ENCODE peak calls at places on chromosome X, in ten cellular contexts. K is GM04503; S is activated CD4-positive, alpha-beta T cell treated with anti-CD3 and anti-CD28 coated beads for 24 hours; O is sciatic nerve; F is suprapubic skin; W is islet precursor cell; C is pancreas; V is NCI-H345; M is H4; T is stimulated activated CD8-positive, alpha-beta memory T cell treated with anti-CD3 and anti-CD28 coated beads, Interleukin-12 subunit alpha, Interleukin-12 subunit beta, amount 100 ng/mL, for 4 hours. R is an unnamed sample.

GRCh38 chrX:76127341-76127740 is 45.5 kb upstream of the PBDC1 start:
- DNase-seq in K (no peak), S (no peak), O (no peak), F (no peak), W (no peak), C (no peak), V (no peak), M (no peak), T (no peak), R (peak)

GRCh38 chrX:110163488-110163887 is 154.4 kb downstream of the AMMECR1 start:
- DNase-seq in K (no peak), S (no peak), O (no peak), F (no peak), W (no peak), C (no peak), V (no peak), M (no peak), T (no peak), R (no peak)

GRCh38 chrX:72128881-72129280 is 2.8 kb downstream of the RTL5 start:
- DNase-seq in K (no peak), S (no peak), O (no peak), F (no peak), W (peak), C (no peak), V (peak), M (peak), T (no peak), R (peak)

GRCh38 chrX:19810370-19810769 is 77.0 kb downstream of the SH3KBP1 start:
- DNase-seq in K (no peak), S (no peak), O (no peak), F (no peak), W (no peak), C (no peak), V (no peak), M (no peak), T (no peak), R (no peak)

GRCh38 chrX:153738056-153738605 is 13.5 kb downstream of the ABCD1 start:
- DNase-seq in K (no peak), S (no peak), O (no peak), F (no peak), W (no peak), C (no peak), V (no peak), M (no peak), T (no peak), R (no peak)

GRCh38 chrX:22220941-22221340 is 51.8 kb upstream of the CBLL2 start:
- DNase-seq in K (peak), S (no peak), O (no peak), F (no peak), W (peak), C (no peak), V (no peak), M (no peak), T (no peak), R (peak)

GRCh38 chrX:120366794-120367193 is 4.9 kb downstream of the ATP1B4 start:
- DNase-seq in K (no peak), S (no peak), O (no peak), F (no peak), W (no peak), C (no peak), V (no peak), M (no peak), T (no peak), R (no peak)

GRCh38 chrX:2516612-2517011 is 15.8 kb upstream of the DHRSX start:
- DNase-seq in K (no peak), S (no peak), O (no peak), F (no peak), W (no peak), C (no peak), V (no peak), M (no peak), T (no peak), R (no peak)

GRCh38 chrX:28920141-28920540 is 332.9 kb downstream of the IL1RAPL1 start:
- DNase-seq in K (no peak), S (no peak), O (no peak), F (no peak), W (no peak), C (no peak), V (peak), M (no peak), T (no peak), R (no peak)

GRCh38 chrX:16931371-16931770 is 15.1 kb upstream of the REPS2 start:
- DNase-seq in K (no peak), S (no peak), O (no peak), F (no peak), W (no peak), C (no peak), V (no peak), M (no peak), T (no peak), R (peak)

GRCh38 chrX:20653070-20653469 is 386.4 kb upstream of the RPS6KA3 start:
- DNase-seq in K (no peak), S (no peak), O (no peak), F (no peak), W (no peak), C (no peak), V (no peak), M (no peak), T (no peak), R (no peak)

GRCh38 chrX:14027511-14028019 is 2.1 kb downstream of the GEMIN8 start:
- DNase-seq in K (peak), S (no peak), O (no peak), F (no peak), W (no peak), C (no peak), V (no peak), M (peak), T (no peak), R (no peak)

GRCh38 chrX:107374831-107375230 is 74.6 kb upstream of the FRMPD3 start:
- DNase-seq in K (no peak), S (no peak), O (no peak), F (no peak), W (no peak), C (no peak), V (no peak), M (no peak), T (no peak), R (no peak)

GRCh38 chrX:38627683-38628082 is 66.3 kb downstream of the TSPAN7 start:
- DNase-seq in K (no peak), S (peak), O (no peak), F (no peak), W (peak), C (no peak), V (no peak), M (peak), T (no peak), R (peak)

GRCh38 chrX:15087747-15088146 is 182.1 kb downstream of the ASB9 start:
- DNase-seq in K (no peak), S (no peak), O (no peak), F (no peak), W (no peak), C (no peak), V (no peak), M (no peak), T (no peak), R (no peak)

GRCh38 chrX:586351-586750 is 44.2 kb upstream of the SHOX start:
- DNase-seq in K (no peak), S (no peak), O (no peak), F (no peak), W (peak), C (no peak), V (no peak), M (peak), T (no peak), R (no peak)

GRCh38 chrX:39752820-39753219 is 344.9 kb downstream of the BCOR start:
- DNase-seq in K (no peak), S (no peak), O (no peak), F (no peak), W (no peak), C (peak), V (peak), M (no peak), T (no peak), R (no peak)

GRCh38 chrX:1393871-1394615 is 2.1 kb upstream of the SLC25A6 start:
- DNase-seq in K (no peak), S (no peak), O (peak), F (no peak), W (no peak), C (peak), V (no peak), M (no peak), T (no peak), R (no peak)

GRCh38 chrX:54529166-54529558 is 857 bp upstream of the GNL3L start:
- DNase-seq in K (no peak), S (no peak), O (no peak), F (no peak), W (no peak), C (no peak), V (no peak), M (no peak), T (no peak), R (no peak)

GRCh38 chrX:154353172-154353843 is 21.1 kb downstream of the FLNA start:
- DNase-seq in K (no peak), S (no peak), O (no peak), F (no peak), W (no peak), C (peak), V (no peak), M (no peak), T (no peak), R (no peak)

GRCh38 chrX:107700317-107700774 is 72.0 kb downstream of the PRPS1 start:
- DNase-seq in K (no peak), S (no peak), O (no peak), F (no peak), W (peak), C (no peak), V (no peak), M (peak), T (no peak), R (no peak)

GRCh38 chrX:53316121-53316859 is 34.9 kb upstream of the IQSEC2 start:
- DNase-seq in K (no peak), S (no peak), O (no peak), F (no peak), W (no peak), C (no peak), V (no peak), M (no peak), T (no peak), R (no peak)

GRCh38 chrX:56232221-56233082 is at the start of gene KLF8:
- DNase-seq in K (no peak), S (peak), O (peak), F (peak), W (peak), C (peak), V (no peak), M (peak), T (no peak), R (peak)

GRCh38 chrX:64093761-64094160 is 111.7 kb downstream of the AMER1 start:
- DNase-seq in K (peak), S (no peak), O (no peak), F (no peak), W (peak), C (no peak), V (no peak), M (no peak), T (no peak), R (peak)

GRCh38 chrX:85504381-85504780 is 124.9 kb upstream of the POF1B start:
- DNase-seq in K (no peak), S (no peak), O (no peak), F (no peak), W (no peak), C (no peak), V (no peak), M (no peak), T (no peak), R (no peak)

GRCh38 chrX:56572975-56573374 is 9.5 kb downstream of the UBQLN2 start:
- DNase-seq in K (no peak), S (no peak), O (no peak), F (no peak), W (no peak), C (no peak), V (no peak), M (no peak), T (no peak), R (no peak)

GRCh38 chrX:138794285-138794684 is 82.8 kb upstream of the FGF13 start:
- DNase-seq in K (no peak), S (no peak), O (no peak), F (no peak), W (no peak), C (no peak), V (no peak), M (no peak), T (no peak), R (no peak)

GRCh38 chrX:71128915-71129765 is 10.7 kb downstream of the MED12 start:
- DNase-seq in K (no peak), S (peak), O (peak), F (no peak), W (peak), C (peak), V (peak), M (peak), T (peak), R (peak)

GRCh38 chrX:1601768-1602085 is 10.3 kb downstream of the AKAP17A start:
- DNase-seq in K (no peak), S (no peak), O (no peak), F (peak), W (peak), C (no peak), V (no peak), M (no peak), T (no peak), R (no peak)

GRCh38 chrX:22177950-22178349 is 94.8 kb upstream of the CBLL2 start:
- DNase-seq in K (no peak), S (no peak), O (no peak), F (no peak), W (no peak), C (no peak), V (no peak), M (no peak), T (no peak), R (no peak)